ENCODE peak calls at places on chromosomes 5 and 9, in five cellular contexts. One of them, this sample, is unnamed.

GRCh38 chr9:8693147-8693921 is 893.8 kb upstream of the DMAC1 start:
- DNase-seq in Peyer's patch: no peak
- DNase-seq in HCT116: no peak
- DNase-seq in CD8-positive, alpha-beta T cell: no peak
- DNase-seq in tibial artery: no peak
- DNase-seq in this sample: no peak

GRCh38 chr9:38068866-38069628 is at the start of gene SHB:
- DNase-seq in Peyer's patch: peak; percentile 93
- DNase-seq in HCT116: no peak
- DNase-seq in CD8-positive, alpha-beta T cell: peak; percentile 78
- DNase-seq in tibial artery: peak; percentile 69
- DNase-seq in this sample: peak; percentile 81

GRCh38 chr9:131320031-131320685 is 30.6 kb downstream of the PLPP7 start:
- DNase-seq in Peyer's patch: no peak
- DNase-seq in HCT116: no peak
- DNase-seq in CD8-positive, alpha-beta T cell: no peak
- DNase-seq in tibial artery: no peak
- DNase-seq in this sample: no peak

GRCh38 chr5:16907270-16907669 is 28.8 kb downstream of the MYO10 start:
- DNase-seq in Peyer's patch: no peak
- DNase-seq in HCT116: no peak
- DNase-seq in CD8-positive, alpha-beta T cell: no peak
- DNase-seq in tibial artery: no peak
- DNase-seq in this sample: no peak

GRCh38 chr5:119187776-119188529 is 117.1 kb downstream of the DMXL1 start:
- DNase-seq in Peyer's patch: no peak
- DNase-seq in HCT116: no peak
- DNase-seq in CD8-positive, alpha-beta T cell: no peak
- DNase-seq in tibial artery: no peak
- DNase-seq in this sample: no peak

GRCh38 chr9:7360513-7360912 is 439.1 kb downstream of the DMAC1 start:
- DNase-seq in Peyer's patch: no peak
- DNase-seq in HCT116: no peak
- DNase-seq in CD8-positive, alpha-beta T cell: no peak
- DNase-seq in tibial artery: no peak
- DNase-seq in this sample: no peak

GRCh38 chr9:124180557-124180956 is 77.2 kb upstream of the NEK6 start:
- DNase-seq in Peyer's patch: peak; percentile 55
- DNase-seq in HCT116: no peak
- DNase-seq in CD8-positive, alpha-beta T cell: no peak
- DNase-seq in tibial artery: peak; percentile 38
- DNase-seq in this sample: no peak

GRCh38 chr9:121472361-121472910 is 27.2 kb downstream of the GGTA1 start:
- DNase-seq in Peyer's patch: no peak
- DNase-seq in HCT116: no peak
- DNase-seq in CD8-positive, alpha-beta T cell: no peak
- DNase-seq in tibial artery: no peak
- DNase-seq in this sample: no peak

GRCh38 chr9:109463924-109464625 is 34.0 kb downstream of the PTPN3 start:
- DNase-seq in Peyer's patch: no peak
- DNase-seq in HCT116: no peak
- DNase-seq in CD8-positive, alpha-beta T cell: no peak
- DNase-seq in tibial artery: no peak
- DNase-seq in this sample: no peak

GRCh38 chr5:89181546-89181945 is 298.6 kb upstream of the MEF2C start:
- DNase-seq in Peyer's patch: no peak
- DNase-seq in HCT116: no peak
- DNase-seq in CD8-positive, alpha-beta T cell: no peak
- DNase-seq in tibial artery: no peak
- DNase-seq in this sample: no peak

GRCh38 chr5:103860327-103860726 is 297.7 kb upstream of the NUDT12 start:
- DNase-seq in Peyer's patch: no peak
- DNase-seq in HCT116: no peak
- DNase-seq in CD8-positive, alpha-beta T cell: no peak
- DNase-seq in tibial artery: no peak
- DNase-seq in this sample: no peak

GRCh38 chr5:154384480-154385235 is 61.1 kb upstream of the SAP30L start:
- DNase-seq in Peyer's patch: peak; percentile 83
- DNase-seq in HCT116: no peak
- DNase-seq in CD8-positive, alpha-beta T cell: peak; percentile 20
- DNase-seq in tibial artery: no peak
- DNase-seq in this sample: no peak

GRCh38 chr9:111965566-111966019 is 69.0 kb downstream of the UGCG start:
- DNase-seq in Peyer's patch: peak; percentile 49
- DNase-seq in HCT116: peak; percentile 83
- DNase-seq in CD8-positive, alpha-beta T cell: no peak
- DNase-seq in tibial artery: no peak
- DNase-seq in this sample: no peak

GRCh38 chr9:82037126-82037525 is 48.6 kb downstream of the SPATA31D1 start:
- DNase-seq in Peyer's patch: no peak
- DNase-seq in HCT116: no peak
- DNase-seq in CD8-positive, alpha-beta T cell: no peak
- DNase-seq in tibial artery: no peak
- DNase-seq in this sample: no peak

GRCh38 chr5:180523629-180524466 is 29.7 kb downstream of the CNOT6 start:
- DNase-seq in Peyer's patch: no peak
- DNase-seq in HCT116: no peak
- DNase-seq in CD8-positive, alpha-beta T cell: no peak
- DNase-seq in tibial artery: no peak
- DNase-seq in this sample: no peak

GRCh38 chr9:133490865-133491655 is 12.2 kb upstream of the SLC2A6 start:
- DNase-seq in Peyer's patch: no peak
- DNase-seq in HCT116: no peak
- DNase-seq in CD8-positive, alpha-beta T cell: no peak
- DNase-seq in tibial artery: no peak
- DNase-seq in this sample: no peak

GRCh38 chr9:20621553-20622329 is 558 bp downstream of the MLLT3 start:
- DNase-seq in Peyer's patch: peak; percentile 85
- DNase-seq in HCT116: no peak
- DNase-seq in CD8-positive, alpha-beta T cell: peak; percentile 77
- DNase-seq in tibial artery: peak; percentile 80
- DNase-seq in this sample: peak; percentile 83

GRCh38 chr5:14153932-14154646 is 10.9 kb downstream of the TRIO start:
- DNase-seq in Peyer's patch: peak; percentile 83
- DNase-seq in HCT116: no peak
- DNase-seq in CD8-positive, alpha-beta T cell: no peak
- DNase-seq in tibial artery: peak; percentile 84
- DNase-seq in this sample: peak; percentile 84

GRCh38 chr5:149135536-149136201 is 5.6 kb upstream of the ABLIM3 start:
- DNase-seq in Peyer's patch: no peak
- DNase-seq in HCT116: no peak
- DNase-seq in CD8-positive, alpha-beta T cell: no peak
- DNase-seq in tibial artery: no peak
- DNase-seq in this sample: no peak

GRCh38 chr9:35103660-35104191 is 795 bp upstream of the STOML2 start:
- DNase-seq in Peyer's patch: no peak
- DNase-seq in HCT116: no peak
- DNase-seq in CD8-positive, alpha-beta T cell: no peak
- DNase-seq in tibial artery: no peak
- DNase-seq in this sample: no peak

GRCh38 chr5:168585119-168585912 is 6.1 kb upstream of the PANK3 start:
- DNase-seq in Peyer's patch: no peak
- DNase-seq in HCT116: no peak
- DNase-seq in CD8-positive, alpha-beta T cell: no peak
- DNase-seq in tibial artery: no peak
- DNase-seq in this sample: no peak

GRCh38 chr9:121463026-121463827 is 36.4 kb downstream of the GGTA1 start:
- DNase-seq in Peyer's patch: peak; percentile 51
- DNase-seq in HCT116: peak; percentile 6
- DNase-seq in CD8-positive, alpha-beta T cell: peak; percentile 13
- DNase-seq in tibial artery: peak; percentile 55
- DNase-seq in this sample: peak; percentile 43

GRCh38 chr9:37840560-37841194 is 40.1 kb downstream of the DCAF10 start:
- DNase-seq in Peyer's patch: peak; percentile 53
- DNase-seq in HCT116: peak; percentile 1
- DNase-seq in CD8-positive, alpha-beta T cell: no peak
- DNase-seq in tibial artery: no peak
- DNase-seq in this sample: no peak

GRCh38 chr5:90519081-90519480 is 10.3 kb downstream of the LYSMD3 start:
- DNase-seq in Peyer's patch: no peak
- DNase-seq in HCT116: no peak
- DNase-seq in CD8-positive, alpha-beta T cell: no peak
- DNase-seq in tibial artery: no peak
- DNase-seq in this sample: no peak

GRCh38 chr9:96603305-96604004 is 16.2 kb downstream of the CDC14B start:
- DNase-seq in Peyer's patch: no peak
- DNase-seq in HCT116: no peak
- DNase-seq in CD8-positive, alpha-beta T cell: no peak
- DNase-seq in tibial artery: no peak
- DNase-seq in this sample: no peak

DNA sequence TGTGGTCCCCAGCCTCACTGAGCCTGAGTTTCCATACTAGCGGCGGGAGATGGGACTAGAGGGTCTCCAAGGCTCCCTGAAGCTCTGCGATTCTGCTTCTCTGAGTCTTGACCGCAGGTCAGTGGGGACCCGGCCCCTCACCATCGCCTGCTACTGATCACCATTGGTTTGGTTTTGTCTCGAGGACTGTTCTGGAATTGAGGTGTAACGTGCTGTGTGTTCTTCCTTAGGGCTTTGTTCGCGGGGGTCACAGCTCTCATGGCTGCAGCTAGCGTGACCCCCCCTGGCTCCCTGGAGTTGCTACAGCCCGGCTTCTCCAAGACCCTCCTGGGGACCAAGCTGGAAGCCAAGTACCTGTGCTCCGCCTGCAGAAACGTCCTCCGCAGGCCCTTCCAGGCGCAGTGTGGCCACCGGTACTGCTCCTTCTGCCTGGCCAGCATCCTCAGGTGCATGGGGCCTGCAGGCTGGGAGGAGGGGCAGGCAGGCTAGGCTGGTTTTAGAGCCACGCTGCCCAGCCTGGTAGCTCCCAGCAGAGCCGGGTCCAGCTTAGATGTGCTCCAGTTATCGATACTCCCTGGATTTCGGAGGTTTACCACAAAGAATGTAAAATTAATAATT is 12.3 kb downstream of the TRAF2 start:
- DNase-seq in Peyer's patch: no peak
- DNase-seq in HCT116: no peak
- DNase-seq in CD8-positive, alpha-beta T cell: no peak
- DNase-seq in tibial artery: no peak
- DNase-seq in this sample: no peak
- H3K4me1 ChIP-seq in Peyer's patch: peaks cover 50% of the 10 kb centered on the region
- H3K4me1 ChIP-seq in HCT116: peaks cover 9% of the 10 kb centered on the region
- H3K4me1 ChIP-seq in CD8-positive, alpha-beta T cell: peaks cover 18% of the 10 kb centered on the region
- H3K4me1 ChIP-seq in tibial artery: peaks cover 30% of the 10 kb centered on the region
- H3K4me1 ChIP-seq in this sample: peaks cover 29% of the 10 kb centered on the region

DNA sequence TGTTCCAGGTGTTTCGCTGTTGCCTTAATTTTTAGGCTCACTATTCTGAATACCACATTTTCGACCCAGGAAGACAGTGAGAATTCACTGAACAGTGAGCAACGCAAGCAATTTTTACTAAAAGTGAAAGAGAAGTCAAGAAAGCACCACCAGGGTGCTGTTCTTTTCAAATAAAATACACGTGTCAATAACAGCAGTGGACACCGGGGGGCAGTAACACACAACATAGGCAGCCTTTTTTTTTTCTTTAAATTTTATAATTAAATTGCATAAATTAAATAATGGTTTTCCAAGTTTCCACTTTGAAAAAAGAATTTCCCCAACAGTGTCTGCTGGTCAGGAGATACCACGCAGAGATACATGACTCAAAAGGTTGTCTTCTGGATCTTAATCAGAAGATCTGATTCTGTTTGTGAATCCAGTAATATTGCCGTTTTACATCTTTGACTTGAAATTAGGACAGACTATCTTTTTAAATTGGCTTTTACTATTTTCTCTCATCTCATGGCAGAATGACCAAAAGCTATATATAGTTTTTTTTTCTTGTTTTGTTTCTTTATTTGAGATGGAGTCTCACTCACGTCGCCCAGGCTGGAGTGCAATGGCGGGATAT is 47.1 kb upstream of the SH3GL2 start:
- DNase-seq in Peyer's patch: no peak
- DNase-seq in HCT116: peak; percentile 10
- DNase-seq in CD8-positive, alpha-beta T cell: no peak
- DNase-seq in tibial artery: no peak
- DNase-seq in this sample: peak; percentile 50
- H3K4me3 ChIP-seq in Peyer's patch: no peak overlapping the region
- H3K4me3 ChIP-seq in HCT116: no peak overlapping the region
- H3K4me3 ChIP-seq in CD8-positive, alpha-beta T cell: no peak overlapping the region
- H3K4me3 ChIP-seq in tibial artery: no peak overlapping the region
- H3K4me3 ChIP-seq in this sample: no peak overlapping the region

GRCh38 chr9:89313842-89314241 is 2.8 kb downstream of the CKS2 start:
- DNase-seq in Peyer's patch: no peak
- DNase-seq in HCT116: no peak
- DNase-seq in CD8-positive, alpha-beta T cell: no peak
- DNase-seq in tibial artery: no peak
- DNase-seq in this sample: no peak
- H3K4me1 ChIP-seq in Peyer's patch: peaks cover 40% of the 10 kb centered on the region
- H3K4me1 ChIP-seq in HCT116: peaks cover 21% of the 10 kb centered on the region
- H3K4me1 ChIP-seq in CD8-positive, alpha-beta T cell: peaks cover 33% of the 10 kb centered on the region
- H3K4me1 ChIP-seq in tibial artery: peaks cover 26% of the 10 kb centered on the region
- H3K4me1 ChIP-seq in this sample: no peaks in the 10 kb centered on the region

GRCh38 chr5:80035839-80036238 is 691 bp downstream of the THBS4 start:
- DNase-seq in Peyer's patch: no peak
- DNase-seq in HCT116: no peak
- DNase-seq in CD8-positive, alpha-beta T cell: no peak
- DNase-seq in tibial artery: no peak
- DNase-seq in this sample: no peak
- H3K4me3 ChIP-seq in Peyer's patch: no peak overlapping the region
- H3K4me3 ChIP-seq in HCT116: no peak overlapping the region
- H3K4me3 ChIP-seq in CD8-positive, alpha-beta T cell: no peak overlapping the region
- H3K4me3 ChIP-seq in tibial artery: no peak overlapping the region
- H3K4me3 ChIP-seq in this sample: no peak overlapping the region

GRCh38 chr5:112525217-112525616 is 106.1 kb upstream of the EPB41L4A start:
- DNase-seq in Peyer's patch: no peak
- DNase-seq in HCT116: no peak
- DNase-seq in CD8-positive, alpha-beta T cell: no peak
- DNase-seq in tibial artery: no peak
- DNase-seq in this sample: no peak

GRCh38 chr5:112529525-112529924 is 110.4 kb upstream of the EPB41L4A start:
- DNase-seq in Peyer's patch: no peak
- DNase-seq in HCT116: peak; percentile 33
- DNase-seq in CD8-positive, alpha-beta T cell: no peak
- DNase-seq in tibial artery: no peak
- DNase-seq in this sample: no peak

GRCh38 chr5:112533315-112533867 is 114.3 kb upstream of the EPB41L4A start:
- DNase-seq in Peyer's patch: peak; percentile 63
- DNase-seq in HCT116: peak; percentile 21
- DNase-seq in CD8-positive, alpha-beta T cell: no peak
- DNase-seq in tibial artery: no peak
- DNase-seq in this sample: peak; percentile 34

GRCh38 chr5:112532654-112533314 is 113.7 kb upstream of the EPB41L4A start:
- DNase-seq in Peyer's patch: no peak
- DNase-seq in HCT116: no peak
- DNase-seq in CD8-positive, alpha-beta T cell: no peak
- DNase-seq in tibial artery: no peak
- DNase-seq in this sample: no peak

DNA sequence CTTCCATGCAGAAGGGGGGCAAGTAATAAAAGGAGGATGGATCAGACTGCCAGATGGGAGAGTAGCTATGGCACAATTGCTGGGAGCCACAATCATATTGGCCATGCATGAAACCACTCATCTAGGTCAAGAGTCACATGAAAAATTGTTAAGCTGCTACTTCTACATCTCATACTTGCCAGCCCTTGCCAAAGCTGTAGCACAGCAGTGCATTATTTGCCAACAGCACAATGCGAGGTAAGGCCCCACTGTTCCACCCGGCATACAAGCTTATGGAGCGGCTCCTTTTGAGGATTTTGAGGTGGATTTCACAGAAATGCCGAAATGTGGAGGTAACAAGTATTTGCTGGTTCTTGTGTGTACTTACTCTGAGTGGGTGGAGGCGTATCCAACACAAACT is 109.9 kb upstream of the EPB41L4A start:
- DNase-seq in Peyer's patch: no peak
- DNase-seq in HCT116: no peak
- DNase-seq in CD8-positive, alpha-beta T cell: no peak
- DNase-seq in tibial artery: no peak
- DNase-seq in this sample: no peak
- H3K4me1 ChIP-seq in Peyer's patch: no peaks in the 10 kb centered on the region
- H3K4me1 ChIP-seq in HCT116: no peaks in the 10 kb centered on the region
- H3K4me1 ChIP-seq in CD8-positive, alpha-beta T cell: peaks cover 4% of the 10 kb centered on the region
- H3K4me1 ChIP-seq in tibial artery: no peaks in the 10 kb centered on the region
- H3K4me1 ChIP-seq in this sample: no peaks in the 10 kb centered on the region

This sample was measured in colonic mucosa.